ENCODE peak calls at places on chromosomes 1 and 21, in nine cellular contexts. T is fibroblast of lung, H is H1, N is astrocyte, M is adrenal gland, S is neural progenitor cell, R is heart right ventricle, J is Peyer's patch, C is heart left ventricle. B is an unnamed sample.
A peak's percentile ranks its signal among the peaks of the same experiment; 100 is the strongest.

GRCh38 chr1:176205322-176205914 is 1.7 kb downstream of the COP1 start:
- DNase-seq in M (no peak), R (no peak), T (peak; percentile 11), S (no peak), N (peak; percentile 1), H (no peak), J (no peak), C (no peak), B (no peak)

GRCh38 chr1:196152086-196152485 is 456.2 kb downstream of the KCNT2 start:
- DNase-seq in C (no peak), S (no peak), H (no peak), N (no peak), R (no peak), M (no peak), J (no peak), T (no peak), B (no peak)

GRCh38 chr1:63775418-63776127 is 1.8 kb downstream of the ROR1 start:
- DNase-seq in S (no peak), R (no peak), M (no peak), N (no peak), J (no peak), T (no peak), C (no peak), H (no peak), B (no peak)

GRCh38 chr1:107525146-107525545 is 384.3 kb downstream of the NTNG1 start:
- DNase-seq in M (no peak), C (no peak), T (peak; percentile 41), H (no peak), R (no peak), J (no peak), S (no peak), N (peak; percentile 18), B (no peak)

GRCh38 chr1:58932820-58933598 is 149.2 kb upstream of the JUN start:
- DNase-seq in H (no peak), J (no peak), N (peak; percentile 83), S (no peak), M (peak; percentile 32), R (no peak), T (peak; percentile 88), C (no peak), B (no peak)

GRCh38 chr1:28359592-28360239 is 9.8 kb upstream of the PHACTR4 start:
- DNase-seq in J (peak; percentile 76), S (peak; percentile 69), H (peak; percentile 76), M (peak; percentile 42), R (peak; percentile 65), N (peak; percentile 32), C (peak; percentile 59), T (peak; percentile 54), B (peak; percentile 73)

GRCh38 chr1:171879556-171879955 is 38.3 kb downstream of the DNM3 start:
- DNase-seq in S (no peak), R (no peak), H (no peak), T (no peak), J (no peak), C (no peak), M (no peak), N (no peak), B (no peak)

GRCh38 chr1:54168206-54168965 is 15.6 kb upstream of the CDCP2 start:
- DNase-seq in S (no peak), H (no peak), R (no peak), C (no peak), N (no peak), J (no peak), T (no peak), M (no peak), B (no peak)

GRCh38 chr1:48555271-48555670 is 83.3 kb upstream of the SPATA6 start:
- DNase-seq in R (no peak), N (no peak), T (no peak), M (no peak), S (no peak), J (no peak), C (no peak), H (no peak), B (no peak)

GRCh38 chr21:30710499-30710898 is 8.1 kb downstream of the KRTAP21-3 start:
- DNase-seq in C (no peak), T (no peak), N (no peak), J (no peak), R (no peak), M (no peak), H (no peak), S (no peak), B (no peak)

GRCh38 chr1:74504125-74505065 is 8.0 kb downstream of the LRRC53 start:
- DNase-seq in H (peak; percentile 80), C (peak; percentile 54), T (peak; percentile 44), R (no peak), J (peak; percentile 19), M (peak; percentile 43), N (no peak), S (peak; percentile 78), B (no peak)

GRCh38 chr1:108557311-108557710 is 2.6 kb upstream of the EEIG2 start:
- DNase-seq in N (no peak), H (no peak), R (no peak), C (no peak), M (no peak), J (no peak), T (no peak), S (no peak), B (no peak)

GRCh38 chr1:212366901-212367300 is 47.8 kb downstream of the PACC1 start:
- DNase-seq in C (no peak), N (peak; percentile 54), T (peak; percentile 59), H (no peak), M (no peak), S (no peak), J (no peak), R (no peak), B (no peak)

GRCh38 chr1:162703708-162704107 is 71.4 kb downstream of the DDR2 start:
- DNase-seq in J (no peak), M (no peak), C (peak; percentile 43), S (no peak), N (no peak), R (peak; percentile 26), H (no peak), T (no peak), B (no peak)

GRCh38 chr1:205658943-205659581 is 21.2 kb downstream of the SLC45A3 start:
- DNase-seq in H (peak; percentile 94), C (peak; percentile 78), N (no peak), S (peak; percentile 90), M (peak; percentile 72), T (peak; percentile 43), R (peak; percentile 86), J (peak; percentile 82), B (peak; percentile 66)

GRCh38 chr1:40352126-40352525 is 21.4 kb upstream of the SMAP2 start:
- DNase-seq in T (no peak), H (no peak), C (no peak), S (no peak), M (no peak), R (no peak), N (no peak), J (no peak), B (no peak)

GRCh38 chr1:210407207-210407886 is 78.6 kb downstream of the HHAT start:
- DNase-seq in C (peak; percentile 44), T (peak; percentile 38), S (peak; percentile 79), N (no peak), R (peak; percentile 67), J (peak; percentile 68), M (peak; percentile 37), H (peak; percentile 95), B (peak; percentile 76)

GRCh38 chr1:3745590-3746381 is 6.5 kb upstream of the CCDC27 start:
- DNase-seq in S (no peak), N (no peak), R (no peak), H (no peak), C (no peak), M (no peak), J (no peak), T (no peak), B (no peak)

GRCh38 chr21:33855190-33855589 is 60.4 kb downstream of the ATP5PO start:
- DNase-seq in H (peak; percentile 68), T (no peak), M (no peak), R (no peak), J (no peak), C (no peak), N (no peak), S (no peak), B (no peak)

DNA sequence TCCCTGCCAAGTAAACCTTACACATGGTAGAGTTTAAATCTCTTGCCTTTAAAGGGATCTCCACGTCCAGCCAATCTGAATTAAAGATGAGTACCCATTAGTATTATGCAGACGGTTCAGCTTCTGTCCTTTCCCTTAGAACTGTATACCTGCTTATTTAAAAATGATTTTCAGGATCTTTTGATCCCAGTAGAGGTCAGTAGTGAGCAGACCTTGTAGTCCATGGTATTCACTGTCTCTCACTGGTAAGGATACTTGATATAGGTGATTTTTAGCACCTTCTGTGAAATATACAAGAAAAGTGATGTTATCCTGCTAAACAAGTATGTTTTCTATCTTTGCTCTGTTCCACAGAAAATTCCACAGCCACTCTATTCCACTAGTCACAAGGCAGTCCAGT is 1211.6 kb upstream of the ADGRL4 start:
- DNase-seq in T (peak; percentile 27), R (no peak), J (no peak), N (peak; percentile 18), S (peak; percentile 59), M (no peak), C (no peak), H (no peak), B (no peak)
- TF ChIP-seq CTCF in T (peak; percentile 50), R (peak; percentile 43), J (no peak), N (peak; percentile 62), S (peak; percentile 73), M (peak; percentile 48), C (peak; percentile 12), H (peak; percentile 28), B (no peak)

DNA sequence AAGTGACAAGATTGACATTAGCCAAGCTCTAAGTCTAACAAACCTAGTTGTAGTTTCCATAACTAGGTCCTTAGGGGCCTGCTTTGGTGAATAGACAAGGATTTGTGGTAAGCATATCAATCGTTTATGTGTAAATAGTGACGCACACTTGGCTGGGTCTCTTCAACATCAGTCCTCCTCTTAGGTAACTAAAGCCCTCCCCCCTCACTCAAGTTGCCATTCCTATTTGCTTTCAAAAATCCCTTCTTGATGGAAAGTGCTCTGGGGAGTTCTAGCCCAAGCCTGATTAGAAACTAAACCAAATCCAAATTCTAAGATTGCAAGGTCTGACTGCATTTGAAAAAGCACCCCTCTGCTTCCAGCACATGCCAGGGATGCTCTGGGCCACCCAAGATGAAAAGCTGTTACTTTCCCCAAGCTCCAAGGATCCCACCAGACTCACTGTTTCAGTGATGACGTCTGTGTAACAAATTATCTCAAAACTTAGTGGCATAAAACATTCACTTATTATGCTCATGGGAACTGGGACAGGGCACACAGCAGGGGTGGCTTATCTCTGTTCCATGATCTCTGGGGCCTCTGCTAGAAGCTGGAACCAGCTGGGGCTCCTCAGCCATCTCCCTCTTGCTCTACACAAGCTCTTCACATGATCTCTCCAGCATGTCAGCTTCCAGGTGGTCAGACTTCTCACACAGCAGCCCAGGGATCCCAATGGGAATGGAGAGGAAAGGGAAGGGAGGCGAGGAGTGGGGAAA is 74.1 kb downstream of the RRAGC start:
- DNase-seq in N (no peak), R (no peak), S (no peak), C (no peak), T (no peak), M (no peak), H (no peak), J (no peak), B (no peak)
- H3K27ac ChIP-seq in N (no peak overlapping the region), R (no peak overlapping the region), S (no peak overlapping the region), C (no peak overlapping the region), T (no peak overlapping the region), M (no peak overlapping the region), H (no peak overlapping the region), J (no peak overlapping the region), B (no peak overlapping the region)

GRCh38 chr1:56837244-56837926 is 17.2 kb upstream of the C8A start:
- DNase-seq in C (no peak), R (no peak), N (no peak), J (no peak), S (peak; percentile 56), T (no peak), M (no peak), H (no peak), B (no peak)
- H3K4me1 ChIP-seq in C (no peaks in the 10 kb centered on the region), R (no peaks in the 10 kb centered on the region), N (peaks cover 9% of the 10 kb centered on the region), J (no peaks in the 10 kb centered on the region), S (peaks cover 9% of the 10 kb centered on the region), T (peaks cover 3% of the 10 kb centered on the region), M (no peaks in the 10 kb centered on the region), H (no peaks in the 10 kb centered on the region), B (no peaks in the 10 kb centered on the region)

GRCh38 chr21:46421191-46421750 is 37.4 kb upstream of the DIP2A start:
- DNase-seq in T (no peak), M (no peak), N (no peak), C (no peak), J (no peak), R (no peak), H (no peak), S (no peak), B (no peak)
- TF ChIP-seq CTCF in T (no peak), M (no peak), N (no peak), C (no peak), J (no peak), R (no peak), H (no peak), S (no peak), B (no peak)

B was measured in CD8-positive, alpha-beta T cell.